ENCODE peak calls at places on chromosome X, in four cellular contexts. One of them, this sample, is unnamed.

GRCh38 chrX:46710425-46710824 is 48.5 kb downstream of the SLC9A7 start:
- DNase-seq in mesothelial cell of epicardium: no peak
- DNase-seq in AG04449: no peak
- DNase-seq in CD8-positive, alpha-beta T cell: no peak
- DNase-seq in this sample: no peak

GRCh38 chrX:9745417-9746115 is 20.1 kb downstream of the GPR143 start:
- DNase-seq in CD8-positive, alpha-beta T cell: no peak
- DNase-seq in AG04449: no peak
- DNase-seq in mesothelial cell of epicardium: no peak
- DNase-seq in this sample: no peak

GRCh38 chrX:44343412-44343942 is at the start of gene EFHC2:
- DNase-seq in CD8-positive, alpha-beta T cell: peak; percentile 67
- DNase-seq in AG04449: no peak
- DNase-seq in mesothelial cell of epicardium: peak; percentile 46
- DNase-seq in this sample: no peak

GRCh38 chrX:9055354-9055753 is 21.4 kb upstream of the FAM9B start:
- DNase-seq in AG04449: no peak
- DNase-seq in CD8-positive, alpha-beta T cell: no peak
- DNase-seq in mesothelial cell of epicardium: no peak
- DNase-seq in this sample: no peak

GRCh38 chrX:110384490-110384889 is 25.8 kb downstream of the RTL9 start:
- DNase-seq in mesothelial cell of epicardium: no peak
- DNase-seq in CD8-positive, alpha-beta T cell: no peak
- DNase-seq in AG04449: no peak
- DNase-seq in this sample: no peak

GRCh38 chrX:115408736-115409390 is 119.3 kb downstream of the LUZP4 start:
- DNase-seq in mesothelial cell of epicardium: no peak
- DNase-seq in CD8-positive, alpha-beta T cell: no peak
- DNase-seq in AG04449: no peak
- DNase-seq in this sample: no peak

GRCh38 chrX:23228950-23229448 is 105.7 kb upstream of the PTCHD1 start:
- DNase-seq in AG04449: no peak
- DNase-seq in CD8-positive, alpha-beta T cell: no peak
- DNase-seq in mesothelial cell of epicardium: no peak
- DNase-seq in this sample: no peak

GRCh38 chrX:22021721-22022120 is 10.4 kb upstream of the PHEX start:
- DNase-seq in mesothelial cell of epicardium: no peak
- DNase-seq in AG04449: no peak
- DNase-seq in CD8-positive, alpha-beta T cell: no peak
- DNase-seq in this sample: no peak

GRCh38 chrX:122586831-122587230 is 597.2 kb upstream of the GRIA3 start:
- DNase-seq in AG04449: no peak
- DNase-seq in mesothelial cell of epicardium: no peak
- DNase-seq in CD8-positive, alpha-beta T cell: no peak
- DNase-seq in this sample: no peak

GRCh38 chrX:154027003-154027402 is 7.3 kb upstream of the IRAK1 start:
- DNase-seq in CD8-positive, alpha-beta T cell: no peak
- DNase-seq in mesothelial cell of epicardium: no peak
- DNase-seq in AG04449: no peak
- DNase-seq in this sample: no peak

GRCh38 chrX:129557844-129558243 is 17.8 kb downstream of the OCRL start:
- DNase-seq in CD8-positive, alpha-beta T cell: no peak
- DNase-seq in AG04449: no peak
- DNase-seq in mesothelial cell of epicardium: no peak
- DNase-seq in this sample: no peak

GRCh38 chrX:119655125-119655524 is 37.8 kb downstream of the SEPTIN6 start:
- DNase-seq in CD8-positive, alpha-beta T cell: no peak
- DNase-seq in mesothelial cell of epicardium: no peak
- DNase-seq in AG04449: peak; percentile 59
- DNase-seq in this sample: no peak

GRCh38 chrX:12950851-12951589 is 23.9 kb upstream of the TMSB4X start:
- DNase-seq in AG04449: no peak
- DNase-seq in CD8-positive, alpha-beta T cell: peak; percentile 82
- DNase-seq in mesothelial cell of epicardium: no peak
- DNase-seq in this sample: no peak
- TF ChIP-seq CTCF in AG04449: peak; percentile 15
- TF ChIP-seq CTCF in CD8-positive, alpha-beta T cell: peak; percentile 28
- TF ChIP-seq CTCF in mesothelial cell of epicardium: peak; percentile 17
- TF ChIP-seq CTCF in this sample: peak; percentile 14

GRCh38 chrX:155216940-155217450 is 735 bp downstream of the VBP1 start:
- DNase-seq in CD8-positive, alpha-beta T cell: no peak
- DNase-seq in AG04449: no peak
- DNase-seq in mesothelial cell of epicardium: no peak
- DNase-seq in this sample: no peak
- TF ChIP-seq CTCF in CD8-positive, alpha-beta T cell: no peak
- TF ChIP-seq CTCF in AG04449: no peak
- TF ChIP-seq CTCF in mesothelial cell of epicardium: no peak
- TF ChIP-seq CTCF in this sample: no peak

GRCh38 chrX:14864626-14865025 is 8.2 kb downstream of the FANCB start:
- DNase-seq in AG04449: peak; percentile 40
- DNase-seq in CD8-positive, alpha-beta T cell: no peak
- DNase-seq in mesothelial cell of epicardium: no peak
- DNase-seq in this sample: no peak

GRCh38 chrX:14865201-14865600 is 7.7 kb downstream of the FANCB start:
- DNase-seq in AG04449: peak; percentile 14
- DNase-seq in CD8-positive, alpha-beta T cell: no peak
- DNase-seq in mesothelial cell of epicardium: no peak
- DNase-seq in this sample: no peak
- TF ChIP-seq CTCF in AG04449: no peak
- TF ChIP-seq CTCF in CD8-positive, alpha-beta T cell: no peak
- TF ChIP-seq CTCF in mesothelial cell of epicardium: no peak
- TF ChIP-seq CTCF in this sample: no peak

DNA sequence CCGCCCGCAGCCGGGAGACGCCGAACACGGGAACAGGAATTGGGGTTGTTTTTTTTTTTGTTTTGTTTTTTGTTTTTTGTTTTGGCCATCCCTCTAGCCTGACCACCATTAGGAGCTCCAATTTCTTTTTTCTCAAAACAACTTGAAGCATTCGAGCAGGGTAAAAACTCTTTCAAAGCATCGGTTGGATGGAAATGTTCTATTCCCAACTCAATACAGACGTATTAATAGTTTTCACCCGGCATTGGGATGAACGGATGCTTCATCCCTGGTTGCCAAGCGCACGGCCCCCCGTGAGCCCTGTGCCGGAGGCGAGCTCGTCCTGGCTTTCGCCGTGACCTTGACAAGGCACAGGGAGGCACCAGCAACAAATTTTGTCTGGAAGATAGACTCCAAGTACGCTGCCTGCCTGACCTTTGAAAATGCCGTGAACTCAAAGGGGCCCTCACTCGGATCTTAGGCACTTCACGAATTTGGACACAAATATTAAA is 352 bp upstream of the MAP3K15 start:
- DNase-seq in mesothelial cell of epicardium: no peak
- DNase-seq in CD8-positive, alpha-beta T cell: no peak
- DNase-seq in AG04449: no peak
- DNase-seq in this sample: no peak
- TF ChIP-seq CTCF in mesothelial cell of epicardium: no peak
- TF ChIP-seq CTCF in CD8-positive, alpha-beta T cell: no peak
- TF ChIP-seq CTCF in AG04449: no peak
- TF ChIP-seq CTCF in this sample: no peak

DNA sequence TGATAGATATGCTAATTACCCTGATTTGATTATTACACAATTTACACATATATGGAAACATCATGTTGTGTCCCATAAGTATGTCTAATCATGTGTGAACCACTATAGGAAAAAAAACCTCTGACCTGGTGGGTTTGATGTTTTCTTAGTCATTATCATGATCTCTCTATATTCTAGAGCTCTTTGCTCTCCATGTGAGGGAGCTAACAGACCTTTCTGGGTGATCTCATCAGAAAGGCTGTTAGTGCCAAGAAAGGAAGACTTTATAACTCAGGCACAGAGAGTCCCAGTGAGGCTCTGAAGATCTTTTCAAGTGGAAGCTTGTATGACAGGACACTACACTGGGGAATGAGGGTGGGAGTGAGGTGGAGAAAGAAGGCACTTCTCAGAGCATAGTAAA is 527.7 kb upstream of the MAGEB2 start:
- DNase-seq in AG04449: no peak
- DNase-seq in CD8-positive, alpha-beta T cell: no peak
- DNase-seq in mesothelial cell of epicardium: no peak
- DNase-seq in this sample: no peak
- TF ChIP-seq CTCF in AG04449: no peak
- TF ChIP-seq CTCF in CD8-positive, alpha-beta T cell: no peak
- TF ChIP-seq CTCF in mesothelial cell of epicardium: no peak
- TF ChIP-seq CTCF in this sample: peak; percentile 9

DNA sequence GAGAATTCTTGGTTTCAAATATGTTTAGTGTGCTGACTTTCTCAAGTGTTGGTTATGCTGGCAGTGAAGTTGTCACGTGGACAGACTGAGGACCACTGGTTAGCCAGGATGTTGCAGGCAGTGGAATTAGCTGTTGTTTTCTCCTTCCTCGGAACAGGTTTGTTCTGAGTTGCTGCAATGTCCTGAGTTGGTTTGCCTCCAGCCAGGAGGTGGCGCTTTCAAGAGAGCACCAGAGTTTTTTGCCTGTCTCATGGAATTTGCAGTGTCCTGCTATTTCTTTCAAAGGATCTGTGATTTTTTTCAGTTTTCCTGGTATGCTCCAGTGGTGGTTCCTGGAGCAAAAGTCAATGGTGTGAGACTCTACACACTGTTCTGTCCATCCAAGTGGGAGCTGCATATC is 158.1 kb upstream of the CXorf66 start:
- DNase-seq in AG04449: no peak
- DNase-seq in mesothelial cell of epicardium: no peak
- DNase-seq in CD8-positive, alpha-beta T cell: no peak
- DNase-seq in this sample: no peak
- TF ChIP-seq CTCF in AG04449: no peak
- TF ChIP-seq CTCF in mesothelial cell of epicardium: peak; percentile 34
- TF ChIP-seq CTCF in CD8-positive, alpha-beta T cell: no peak
- TF ChIP-seq CTCF in this sample: no peak

GRCh38 chrX:107714196-107714811 is 61.3 kb downstream of the TSC22D3 start:
- DNase-seq in AG04449: no peak
- DNase-seq in mesothelial cell of epicardium: no peak
- DNase-seq in CD8-positive, alpha-beta T cell: no peak
- DNase-seq in this sample: no peak
- TF ChIP-seq CTCF in AG04449: no peak
- TF ChIP-seq CTCF in mesothelial cell of epicardium: no peak
- TF ChIP-seq CTCF in CD8-positive, alpha-beta T cell: no peak
- TF ChIP-seq CTCF in this sample: no peak

GRCh38 chrX:75155830-75156525 is at the start of gene ABCB7:
- DNase-seq in AG04449: peak; percentile 4
- DNase-seq in mesothelial cell of epicardium: peak; percentile 68
- DNase-seq in CD8-positive, alpha-beta T cell: peak; percentile 74
- DNase-seq in this sample: peak; percentile 30
- TF ChIP-seq CTCF in AG04449: peak; percentile 26
- TF ChIP-seq CTCF in mesothelial cell of epicardium: peak; percentile 13
- TF ChIP-seq CTCF in CD8-positive, alpha-beta T cell: no peak
- TF ChIP-seq CTCF in this sample: peak; percentile 25

This sample was measured in AG09319.